ENCODE peak calls at places on chromosomes 11 and 22, in six cellular contexts. R is stimulated activated CD4-positive, alpha-beta T cell treated with anti-CD3 and anti-CD28 coated beads, Interleukin-2, amount 100 ng/mL, for 48 hours; G is neural crest cell; J is fibroblast of villous mesenchyme; S is HS-5; P is NCI-H2171 treated with DMSO at 0.1 percent for 48 hours. Y is an unnamed sample.

GRCh38 chr11:69696749-69697488 is 6.9 kb downstream of the FGF19 start:
- DNase-seq in R (no peak), G (no peak), J (no peak), S (no peak), P (peak; percentile 52), Y (no peak)

GRCh38 chr11:117554601-117555333 is 227.1 kb downstream of the CEP164 start:
- DNase-seq in R (no peak), G (no peak), J (no peak), S (no peak), P (no peak), Y (no peak)

GRCh38 chr22:36360871-36361383 is 26.8 kb downstream of the MYH9 start:
- DNase-seq in R (no peak), G (no peak), J (peak; percentile 84), S (no peak), P (no peak), Y (no peak)

GRCh38 chr22:31036671-31037550 is 44.2 kb upstream of the SMTN start:
- DNase-seq in R (no peak), G (no peak), J (peak; percentile 86), S (no peak), P (peak; percentile 3), Y (no peak)

GRCh38 chr22:50607366-50608020 is 6.9 kb downstream of the MAPK8IP2 start:
- DNase-seq in R (no peak), G (no peak), J (no peak), S (no peak), P (no peak), Y (no peak)

GRCh38 chr11:112318193-112318592 is 57.5 kb upstream of the PLET1 start:
- DNase-seq in R (no peak), G (no peak), J (peak; percentile 92), S (peak; percentile 83), P (no peak), Y (no peak)

GRCh38 chr11:68775951-68776388 is 24.6 kb upstream of the TESMIN start:
- DNase-seq in R (no peak), G (no peak), J (no peak), S (no peak), P (no peak), Y (no peak)

GRCh38 chr11:11857769-11858168 is 16.0 kb downstream of the USP47 start:
- DNase-seq in R (no peak), G (no peak), J (no peak), S (no peak), P (no peak), Y (no peak)

GRCh38 chr11:443542-444199 is 1.9 kb upstream of the ANO9 start:
- DNase-seq in R (no peak), G (no peak), J (peak; percentile 19), S (no peak), P (peak; percentile 89), Y (no peak)

GRCh38 chr11:17328856-17329490 is 22.6 kb upstream of the NCR3LG1 start:
- DNase-seq in R (no peak), G (no peak), J (no peak), S (no peak), P (peak; percentile 49), Y (peak; percentile 4)

GRCh38 chr11:61700221-61700620 is 20.0 kb downstream of the DAGLA start:
- DNase-seq in R (no peak), G (no peak), J (peak; percentile 67), S (peak; percentile 19), P (no peak), Y (no peak)

GRCh38 chr11:92152245-92152644 is 72.4 kb upstream of the FAT3 start:
- DNase-seq in R (no peak), G (no peak), J (no peak), S (no peak), P (no peak), Y (no peak)

GRCh38 chr11:128604723-128605122 is 17.4 kb upstream of the ETS1 start:
- DNase-seq in R (no peak), G (no peak), J (no peak), S (no peak), P (no peak), Y (no peak)

GRCh38 chr11:129590753-129591475 is 215.3 kb downstream of the BARX2 start:
- DNase-seq in R (no peak), G (no peak), J (no peak), S (no peak), P (no peak), Y (no peak)

GRCh38 chr11:19597194-19597593 is 115.4 kb upstream of the NAV2 start:
- DNase-seq in R (no peak), G (no peak), J (no peak), S (no peak), P (no peak), Y (no peak)

GRCh38 chr11:46143049-46143806 is 22.0 kb upstream of the PHF21A start:
- DNase-seq in R (no peak), G (no peak), J (no peak), S (no peak), P (no peak), Y (no peak)

GRCh38 chr11:75024068-75024449 is 35.3 kb downstream of the NEU3 start:
- DNase-seq in R (no peak), G (no peak), J (no peak), S (no peak), P (no peak), Y (no peak)

GRCh38 chr11:16543642-16544041 is 187.3 kb upstream of the SOX6 start:
- DNase-seq in R (no peak), G (no peak), J (no peak), S (no peak), P (no peak), Y (no peak)

GRCh38 chr11:123065634-123066033 is 3.7 kb upstream of the HSPA8 start:
- DNase-seq in R (no peak), G (no peak), J (peak; percentile 74), S (no peak), P (peak; percentile 38), Y (no peak)

GRCh38 chr22:20810645-20811044 is 36.7 kb downstream of the SERPIND1 start:
- DNase-seq in R (no peak), G (no peak), J (no peak), S (no peak), P (no peak), Y (no peak)

GRCh38 chr22:32796865-32797573 is 4.5 kb upstream of the TIMP3 start:
- DNase-seq in R (peak; percentile 46), G (peak; percentile 70), J (peak; percentile 82), S (no peak), P (no peak), Y (peak; percentile 23)